ENCODE peak calls at places on chromosomes 16 and 17, in nine cellular contexts. One of them, this sample, is unnamed.

GRCh38 chr16:69486272-69486671 is 61.9 kb downstream of the CYB5B start:
- DNase-seq in HT-29: no peak
- DNase-seq in frontal cortex: no peak
- DNase-seq in lower leg skin: no peak
- DNase-seq in EH: no peak
- DNase-seq in HFF-Myc: no peak
- DNase-seq in A172: no peak
- DNase-seq in cardiac fibroblast: no peak
- DNase-seq in GM13977: no peak
- DNase-seq in this sample: no peak

GRCh38 chr17:43846221-43846712 is 709 bp upstream of the CD300LG start:
- DNase-seq in HT-29: peak
- DNase-seq in frontal cortex: peak
- DNase-seq in lower leg skin: peak
- DNase-seq in EH: peak
- DNase-seq in HFF-Myc: peak
- DNase-seq in A172: peak
- DNase-seq in cardiac fibroblast: peak
- DNase-seq in GM13977: peak
- DNase-seq in this sample: peak

GRCh38 chr17:15233022-15233805 is 31.9 kb downstream of the PMP22 start:
- DNase-seq in HT-29: peak
- DNase-seq in frontal cortex: no peak
- DNase-seq in lower leg skin: no peak
- DNase-seq in EH: peak
- DNase-seq in HFF-Myc: peak
- DNase-seq in A172: peak
- DNase-seq in cardiac fibroblast: peak
- DNase-seq in GM13977: no peak
- DNase-seq in this sample: no peak

GRCh38 chr16:363110-364090 is 6.9 kb downstream of the MRPL28 start:
- DNase-seq in HT-29: no peak
- DNase-seq in frontal cortex: no peak
- DNase-seq in lower leg skin: no peak
- DNase-seq in EH: peak
- DNase-seq in HFF-Myc: no peak
- DNase-seq in A172: no peak
- DNase-seq in cardiac fibroblast: no peak
- DNase-seq in GM13977: no peak
- DNase-seq in this sample: no peak

GRCh38 chr17:9232591-9233270 is 211.4 kb downstream of the NTN1 start:
- DNase-seq in HT-29: no peak
- DNase-seq in frontal cortex: no peak
- DNase-seq in lower leg skin: no peak
- DNase-seq in EH: no peak
- DNase-seq in HFF-Myc: no peak
- DNase-seq in A172: no peak
- DNase-seq in cardiac fibroblast: no peak
- DNase-seq in GM13977: no peak
- DNase-seq in this sample: no peak

GRCh38 chr17:19344311-19345066 is 18.0 kb downstream of the B9D1 start:
- DNase-seq in HT-29: no peak
- DNase-seq in frontal cortex: no peak
- DNase-seq in lower leg skin: no peak
- DNase-seq in EH: no peak
- DNase-seq in HFF-Myc: no peak
- DNase-seq in A172: no peak
- DNase-seq in cardiac fibroblast: no peak
- DNase-seq in GM13977: no peak
- DNase-seq in this sample: no peak

GRCh38 chr16:83728518-83728917 is 79.3 kb upstream of the HSBP1 start:
- DNase-seq in HT-29: no peak
- DNase-seq in frontal cortex: no peak
- DNase-seq in lower leg skin: no peak
- DNase-seq in EH: no peak
- DNase-seq in HFF-Myc: no peak
- DNase-seq in A172: no peak
- DNase-seq in cardiac fibroblast: no peak
- DNase-seq in GM13977: no peak
- DNase-seq in this sample: no peak

GRCh38 chr16:11632455-11632921 is 35.8 kb upstream of the SNN start:
- DNase-seq in HT-29: no peak
- DNase-seq in frontal cortex: no peak
- DNase-seq in lower leg skin: no peak
- DNase-seq in EH: peak
- DNase-seq in HFF-Myc: no peak
- DNase-seq in A172: no peak
- DNase-seq in cardiac fibroblast: peak
- DNase-seq in GM13977: no peak
- DNase-seq in this sample: no peak

GRCh38 chr17:269616-270514 is 82.7 kb downstream of the RPH3AL start:
- DNase-seq in HT-29: no peak
- DNase-seq in frontal cortex: no peak
- DNase-seq in lower leg skin: no peak
- DNase-seq in EH: no peak
- DNase-seq in HFF-Myc: no peak
- DNase-seq in A172: no peak
- DNase-seq in cardiac fibroblast: no peak
- DNase-seq in GM13977: no peak
- DNase-seq in this sample: no peak

GRCh38 chr17:39196820-39197331 is 593 bp downstream of the CACNB1 start:
- DNase-seq in HT-29: peak
- DNase-seq in frontal cortex: no peak
- DNase-seq in lower leg skin: no peak
- DNase-seq in EH: peak
- DNase-seq in HFF-Myc: no peak
- DNase-seq in A172: peak
- DNase-seq in cardiac fibroblast: no peak
- DNase-seq in GM13977: peak
- DNase-seq in this sample: no peak

GRCh38 chr16:53058882-53059281 is 4.1 kb downstream of the CHD9 start:
- DNase-seq in HT-29: no peak
- DNase-seq in frontal cortex: no peak
- DNase-seq in lower leg skin: no peak
- DNase-seq in EH: no peak
- DNase-seq in HFF-Myc: no peak
- DNase-seq in A172: no peak
- DNase-seq in cardiac fibroblast: no peak
- DNase-seq in GM13977: no peak
- DNase-seq in this sample: no peak

GRCh38 chr16:79628501-79628975 is 28.0 kb upstream of the MAF start:
- DNase-seq in HT-29: no peak
- DNase-seq in frontal cortex: no peak
- DNase-seq in lower leg skin: no peak
- DNase-seq in EH: no peak
- DNase-seq in HFF-Myc: no peak
- DNase-seq in A172: peak
- DNase-seq in cardiac fibroblast: no peak
- DNase-seq in GM13977: no peak
- DNase-seq in this sample: no peak

GRCh38 chr16:26963109-26963508 is 103.6 kb upstream of the C16orf82 start:
- DNase-seq in HT-29: peak
- DNase-seq in frontal cortex: no peak
- DNase-seq in lower leg skin: no peak
- DNase-seq in EH: peak
- DNase-seq in HFF-Myc: no peak
- DNase-seq in A172: no peak
- DNase-seq in cardiac fibroblast: peak
- DNase-seq in GM13977: peak
- DNase-seq in this sample: no peak

GRCh38 chr16:50371936-50372595 is 3.3 kb upstream of the BRD7 start:
- DNase-seq in HT-29: no peak
- DNase-seq in frontal cortex: peak
- DNase-seq in lower leg skin: no peak
- DNase-seq in EH: peak
- DNase-seq in HFF-Myc: no peak
- DNase-seq in A172: no peak
- DNase-seq in cardiac fibroblast: peak
- DNase-seq in GM13977: no peak
- DNase-seq in this sample: peak

GRCh38 chr16:25580071-25580470 is 111.7 kb upstream of the HS3ST4 start:
- DNase-seq in HT-29: no peak
- DNase-seq in frontal cortex: no peak
- DNase-seq in lower leg skin: no peak
- DNase-seq in EH: no peak
- DNase-seq in HFF-Myc: no peak
- DNase-seq in A172: no peak
- DNase-seq in cardiac fibroblast: no peak
- DNase-seq in GM13977: no peak
- DNase-seq in this sample: no peak

This sample was measured in hypothalamus.